ENCODE peak calls at places on chromosomes 7 and 10, in nine cellular contexts. I is GM12891; J is naive thymus-derived CD4-positive, alpha-beta T cell; U is pons; H is GM19239; G is activated CD4-positive, alpha-beta T cell treated with anti-CD3 and anti-CD28 coated beads for 36 hours; T is SJSA1; K is H7; O is B cell. Y is an unnamed sample.

GRCh38 chr10:5871596-5871995 is 18.1 kb downstream of the ANKRD16 start:
- DNase-seq in I (no peak), J (no peak), U (no peak), H (no peak), G (no peak), T (no peak), K (no peak), O (no peak), Y (no peak)

GRCh38 chr10:74841265-74841973 is 15.0 kb downstream of the KAT6B start:
- DNase-seq in I (no peak), J (no peak), U (no peak), H (no peak), G (no peak), T (no peak), K (no peak), O (no peak), Y (no peak)

GRCh38 chr10:71472466-71472865 is 75.7 kb downstream of the CDH23 start:
- DNase-seq in I (no peak), J (no peak), U (no peak), H (no peak), G (no peak), T (no peak), K (no peak), O (no peak), Y (no peak)

GRCh38 chr10:77571490-77571889 is 66.1 kb downstream of the KCNMA1 start:
- DNase-seq in I (no peak), J (no peak), U (no peak), H (no peak), G (no peak), T (no peak), K (no peak), O (no peak), Y (no peak)

GRCh38 chr7:39688611-39689485 is 65.5 kb downstream of the RALA start:
- DNase-seq in I (no peak), J (no peak), U (no peak), H (no peak), G (no peak), T (peak; percentile 15), K (no peak), O (no peak), Y (no peak)

GRCh38 chr10:119701861-119702260 is 24.0 kb upstream of the INPP5F start:
- DNase-seq in I (no peak), J (no peak), U (peak; percentile 73), H (no peak), G (no peak), T (peak; percentile 20), K (no peak), O (no peak), Y (no peak)

GRCh38 chr10:13765641-13766341 is 179.0 kb downstream of the PRPF18 start:
- DNase-seq in I (no peak), J (no peak), U (no peak), H (no peak), G (no peak), T (no peak), K (no peak), O (no peak), Y (no peak)

GRCh38 chr7:140723002-140723401 is 26.5 kb downstream of the NDUFB2 start:
- DNase-seq in I (no peak), J (no peak), U (no peak), H (no peak), G (peak; percentile 74), T (no peak), K (no peak), O (no peak), Y (no peak)

GRCh38 chr7:147452816-147453215 is 1137.8 kb upstream of the C7orf33 start:
- DNase-seq in I (no peak), J (no peak), U (no peak), H (no peak), G (no peak), T (no peak), K (no peak), O (no peak), Y (no peak)

GRCh38 chr10:49592726-49593563 is 17.2 kb upstream of the SLC18A3 start:
- DNase-seq in I (no peak), J (peak; percentile 30), U (peak; percentile 60), H (peak; percentile 67), G (peak; percentile 74), T (peak; percentile 49), K (peak; percentile 89), O (peak; percentile 77), Y (peak; percentile 66)

GRCh38 chr10:119849031-119849789 is 23.4 kb downstream of the MCMBP start:
- DNase-seq in I (no peak), J (no peak), U (no peak), H (no peak), G (no peak), T (peak; percentile 95), K (no peak), O (no peak), Y (no peak)

GRCh38 chr7:157522954-157523353 is 186.2 kb downstream of the DNAJB6 start:
- DNase-seq in I (no peak), J (no peak), U (no peak), H (no peak), G (no peak), T (no peak), K (peak; percentile 56), O (no peak), Y (no peak)

GRCh38 chr7:150854066-150855000 is 2.0 kb downstream of the AOC1 start:
- DNase-seq in I (no peak), J (no peak), U (no peak), H (no peak), G (no peak), T (no peak), K (peak; percentile 36), O (no peak), Y (peak; percentile 17)

GRCh38 chr10:70590663-70591416 is 11.7 kb downstream of the PRF1 start:
- DNase-seq in I (no peak), J (no peak), U (no peak), H (no peak), G (no peak), T (no peak), K (no peak), O (no peak), Y (no peak)

GRCh38 chr10:110364531-110364937 is 59.8 kb upstream of the SMNDC1 start:
- DNase-seq in I (no peak), J (no peak), U (no peak), H (no peak), G (peak; percentile 81), T (no peak), K (no peak), O (no peak), Y (no peak)

GRCh38 chr10:100057948-100058347 is 23.7 kb downstream of the CPN1 start:
- DNase-seq in I (no peak), J (no peak), U (no peak), H (no peak), G (no peak), T (no peak), K (no peak), O (no peak), Y (no peak)

GRCh38 chr7:25831901-25832411 is 320.0 kb upstream of the NFE2L3 start:
- DNase-seq in I (no peak), J (no peak), U (peak; percentile 36), H (no peak), G (no peak), T (peak; percentile 87), K (no peak), O (no peak), Y (no peak)

GRCh38 chr7:114422478-114423217 is 8.0 kb downstream of the FOXP2 start:
- DNase-seq in I (no peak), J (no peak), U (no peak), H (no peak), G (no peak), T (no peak), K (no peak), O (no peak), Y (no peak)

GRCh38 chr10:11822031-11822756 is 962 bp upstream of the PROSER2 start:
- DNase-seq in I (no peak), J (no peak), U (no peak), H (no peak), G (no peak), T (no peak), K (no peak), O (no peak), Y (no peak)

GRCh38 chr10:83012866-83013265 is 1126.4 kb upstream of the GHITM start:
- DNase-seq in I (no peak), J (no peak), U (no peak), H (no peak), G (no peak), T (peak; percentile 4), K (no peak), O (no peak), Y (no peak)

GRCh38 chr7:80499350-80499955 is 12.4 kb downstream of the GNAT3 start:
- DNase-seq in I (no peak), J (no peak), U (no peak), H (no peak), G (no peak), T (peak; percentile 50), K (no peak), O (no peak), Y (peak; percentile 61)

GRCh38 chr10:116691544-116692126 is 50.7 kb downstream of the HSPA12A start:
- DNase-seq in I (no peak), J (no peak), U (no peak), H (no peak), G (no peak), T (no peak), K (no peak), O (no peak), Y (no peak)

GRCh38 chr10:49361735-49362568 is 33.9 kb downstream of the DRGX start:
- DNase-seq in I (no peak), J (no peak), U (no peak), H (no peak), G (no peak), T (no peak), K (no peak), O (no peak), Y (peak; percentile 27)

GRCh38 chr10:69573056-69573806 is at the start of gene NEUROG3:
- DNase-seq in I (peak; percentile 52), J (no peak), U (peak; percentile 4), H (no peak), G (peak; percentile 31), T (no peak), K (peak; percentile 89), O (peak; percentile 55), Y (no peak)

GRCh38 chr7:124724079-124724478 is 41.5 kb downstream of the GPR37 start:
- DNase-seq in I (no peak), J (no peak), U (no peak), H (no peak), G (no peak), T (no peak), K (no peak), O (no peak), Y (no peak)

GRCh38 chr7:37346761-37347160 is 101.9 kb downstream of the ELMO1 start:
- DNase-seq in I (no peak), J (no peak), U (no peak), H (no peak), G (no peak), T (no peak), K (no peak), O (no peak), Y (no peak)

GRCh38 chr10:29240991-29241660 is 47.7 kb upstream of the LYZL1 start:
- DNase-seq in I (no peak), J (no peak), U (no peak), H (no peak), G (no peak), T (no peak), K (no peak), O (no peak), Y (no peak)

GRCh38 chr7:93594250-93594649 is 19.7 kb upstream of the CALCR start:
- DNase-seq in I (no peak), J (no peak), U (no peak), H (no peak), G (no peak), T (no peak), K (no peak), O (no peak), Y (no peak)